ENCODE peak calls at places on chromosomes 5 and 9, in four cellular contexts. C is HepG2, Z is K562, E is GM12878. M is an unnamed sample.

GRCh38 chr5:59506285-59506877 is 387.1 kb downstream of the PDE4D start:
- DNase-seq in C (peak; percentile 6), E (no peak), Z (no peak), M (no peak)

GRCh38 chr5:25500635-25501034 is 855.9 kb upstream of the CDH10 start:
- DNase-seq in Z (no peak), C (no peak), E (no peak), M (no peak)

GRCh38 chr5:178530526-178530925 is 59.7 kb downstream of the COL23A1 start:
- DNase-seq in E (no peak), C (no peak), Z (no peak), M (no peak)

GRCh38 chr5:2756764-2757163 is 5.3 kb upstream of the IRX2 start:
- DNase-seq in Z (no peak), E (no peak), C (no peak), M (no peak)

GRCh38 chr5:33120671-33121070 is 320.1 kb upstream of the TARS1 start:
- DNase-seq in E (no peak), C (no peak), Z (no peak), M (no peak)

GRCh38 chr5:135569755-135570452 is 8.9 kb downstream of the CXCL14 start:
- DNase-seq in C (peak; percentile 27), E (no peak), Z (peak; percentile 59), M (peak; percentile 72)

GRCh38 chr9:2622361-2623045 is 916 bp downstream of the VLDLR start:
- DNase-seq in Z (no peak), C (no peak), E (no peak), M (peak; percentile 18)

GRCh38 chr5:9838906-9839305 is 208.8 kb upstream of the TAS2R1 start:
- DNase-seq in Z (no peak), C (no peak), E (no peak), M (no peak)

GRCh38 chr9:127300886-127301447 is 36.4 kb downstream of the GARNL3 start:
- DNase-seq in Z (no peak), C (no peak), E (no peak), M (no peak)

GRCh38 chr5:172740483-172741205 is 30.4 kb downstream of the DUSP1 start:
- DNase-seq in Z (no peak), C (no peak), E (no peak), M (no peak)

GRCh38 chr9:107638496-107638895 is 148.9 kb upstream of the KLF4 start:
- DNase-seq in E (no peak), Z (no peak), C (no peak), M (no peak)

GRCh38 chr9:107637421-107638420 is 148.2 kb upstream of the KLF4 start:
- DNase-seq in Z (no peak), E (no peak), C (no peak), M (no peak)

GRCh38 chr9:107638922-107639321 is 149.4 kb upstream of the KLF4 start:
- DNase-seq in Z (no peak), C (no peak), E (no peak), M (no peak)

GRCh38 chr9:107636596-107637405 is 147.2 kb upstream of the KLF4 start:
- DNase-seq in C (no peak), Z (no peak), E (no peak), M (no peak)

GRCh38 chr9:107639426-107639825 is 149.9 kb upstream of the KLF4 start:
- DNase-seq in E (no peak), Z (no peak), C (no peak), M (no peak)
- TF ChIP-seq FOXK2 in E (no peak), Z (no peak), C (no peak), M (no peak)

GRCh38 chr5:16855475-16855874 is 80.6 kb downstream of the MYO10 start:
- DNase-seq in Z (no peak), C (no peak), E (no peak), M (no peak)

GRCh38 chr5:16854351-16854750 is 81.7 kb downstream of the MYO10 start:
- DNase-seq in C (no peak), Z (no peak), E (no peak), M (no peak)

GRCh38 chr5:16849821-16850220 is 86.3 kb downstream of the MYO10 start:
- DNase-seq in E (no peak), C (no peak), Z (no peak), M (no peak)

GRCh38 chr5:16853511-16853910 is 82.6 kb downstream of the MYO10 start:
- DNase-seq in E (no peak), Z (no peak), C (no peak), M (no peak)

GRCh38 chr5:16852251-16853005 is 83.7 kb downstream of the MYO10 start:
- DNase-seq in E (no peak), C (no peak), Z (no peak), M (no peak)
- TF ChIP-seq FOXK2 in E (no peak), C (no peak), Z (no peak), M (no peak)

GRCh38 chr5:83446253-83446947 is 25.1 kb upstream of the VCAN start:
- DNase-seq in C (no peak), Z (no peak), E (no peak), M (no peak)
- TF ChIP-seq FOXK2 in C (no peak), Z (no peak), E (no peak), M (no peak)

GRCh38 chr9:130395810-130396435 is 48.8 kb upstream of the ASS1 start:
- DNase-seq in C (no peak), E (no peak), Z (no peak), M (no peak)

GRCh38 chr9:130393681-130394071 is 51.1 kb upstream of the ASS1 start:
- DNase-seq in C (no peak), Z (no peak), E (no peak), M (no peak)

GRCh38 chr9:130396581-130396980 is 48.2 kb upstream of the ASS1 start:
- DNase-seq in E (no peak), C (no peak), Z (no peak), M (peak; percentile 35)

GRCh38 chr9:130394320-130394719 is 50.4 kb upstream of the ASS1 start:
- DNase-seq in E (no peak), C (no peak), Z (no peak), M (no peak)

GRCh38 chr9:130394814-130395470 is 49.8 kb upstream of the ASS1 start:
- DNase-seq in Z (no peak), E (no peak), C (no peak), M (no peak)
- TF ChIP-seq FOXK2 in Z (no peak), E (no peak), C (no peak), M (no peak)

GRCh38 chr5:139566611-139567010 is 5.5 kb downstream of the UBE2D2 start:
- DNase-seq in C (no peak), E (no peak), Z (no peak), M (no peak)
- TF ChIP-seq FOXK2 in C (no peak), E (no peak), Z (no peak), M (no peak)

GRCh38 chr5:174572591-174572990 is 151.8 kb upstream of the MSX2 start:
- DNase-seq in Z (no peak), C (no peak), E (no peak), M (no peak)
- TF ChIP-seq FOXK2 in Z (no peak), C (no peak), E (no peak), M (no peak)

DNA sequence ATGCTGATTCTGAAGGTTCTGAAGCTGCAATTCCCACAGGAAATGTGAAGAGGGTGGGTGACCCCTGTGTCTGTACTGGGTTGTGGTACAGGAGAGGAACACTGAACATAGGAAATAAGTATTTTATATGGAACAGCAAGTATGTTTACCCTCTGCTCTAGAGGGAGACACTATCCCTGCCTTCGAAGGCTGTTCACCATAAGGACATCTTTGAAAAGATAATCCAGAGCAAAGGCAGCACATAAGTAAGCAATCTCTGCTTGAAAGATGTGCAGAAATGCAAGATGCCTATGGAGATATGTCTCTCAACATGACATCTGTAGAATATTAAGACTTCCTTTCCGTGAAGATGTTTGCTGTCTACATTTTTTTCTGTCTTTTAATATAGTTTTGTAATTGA is 184.4 kb upstream of the EFNA5 start:
- DNase-seq in Z (no peak), E (no peak), C (no peak), M (no peak)
- TF ChIP-seq FOXK2 in Z (no peak), E (no peak), C (no peak), M (no peak)

GRCh38 chr5:177107159-177107558 is 20.4 kb downstream of the FGFR4 start:
- DNase-seq in C (no peak), E (no peak), Z (no peak), M (no peak)

GRCh38 chr5:177100714-177101121 is 14.0 kb downstream of the FGFR4 start:
- DNase-seq in E (no peak), C (no peak), Z (no peak), M (no peak)

GRCh38 chr5:177099422-177100093 is 12.8 kb downstream of the FGFR4 start:
- DNase-seq in Z (no peak), C (no peak), E (no peak), M (no peak)

GRCh38 chr5:177105546-177106476 is 19.1 kb downstream of the FGFR4 start:
- DNase-seq in C (peak; percentile 65), E (no peak), Z (no peak), M (no peak)

GRCh38 chr5:177103523-177104253 is 17.0 kb downstream of the FGFR4 start:
- DNase-seq in Z (no peak), E (no peak), C (no peak), M (no peak)
- TF ChIP-seq FOXK2 in Z (no peak), E (no peak), C (no peak), M (no peak)

GRCh38 chr5:107463731-107464130 is 207.0 kb downstream of the EFNA5 start:
- DNase-seq in Z (no peak), C (no peak), E (no peak), M (no peak)
- TF ChIP-seq FOXK2 in Z (no peak), C (no peak), E (no peak), M (no peak)

DNA sequence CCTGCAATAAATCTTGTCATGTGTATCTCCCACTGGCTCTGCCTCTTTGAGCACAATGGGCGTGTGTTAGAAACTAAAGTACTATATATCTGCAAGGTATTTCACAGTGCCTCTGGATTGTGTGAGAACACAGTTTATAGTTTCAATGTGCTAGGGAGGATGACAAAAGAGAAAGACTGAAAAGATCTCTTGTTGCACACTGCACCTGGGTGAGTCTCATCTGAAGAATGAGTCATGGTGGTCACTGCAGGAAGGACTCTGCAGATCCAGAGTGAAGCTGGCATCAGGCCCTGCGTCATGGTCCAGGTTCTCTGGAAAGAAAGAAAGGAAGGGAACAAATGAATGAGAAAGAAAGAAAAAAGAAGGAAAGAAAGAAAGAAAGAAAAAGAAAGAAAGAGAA is 20.7 kb upstream of the CTSV start:
- DNase-seq in C (no peak), Z (no peak), E (no peak), M (no peak)
- TF ChIP-seq FOXK2 in C (no peak), Z (no peak), E (no peak), M (no peak)

M was measured in HEK293T.